ENCODE peak calls at places on chromosome 16, in eight cellular contexts. I, B, R, A, M, G, C and J are unnamed samples.

GRCh38 chr16:19396555-19397011 is 21.1 kb upstream of the TMC5 start:
- DNase-seq in I (no peak), B (peak), R (peak), A (no peak), M (no peak), G (no peak), C (peak), J (no peak)

GRCh38 chr16:16021988-16022682 is 72.7 kb downstream of the ABCC1 start:
- DNase-seq in I (peak), B (no peak), R (peak), A (peak), M (peak), G (no peak), C (peak), J (peak)

GRCh38 chr16:53886482-53887378 is 182.8 kb downstream of the FTO start:
- DNase-seq in I (no peak), B (no peak), R (no peak), A (no peak), M (no peak), G (no peak), C (no peak), J (no peak)

GRCh38 chr16:75506567-75506966 is 11.3 kb upstream of the CHST6 start:
- DNase-seq in I (no peak), B (peak), R (no peak), A (peak), M (no peak), G (no peak), C (peak), J (no peak)

GRCh38 chr16:31010539-31010938 is at the start of gene STX1B:
- DNase-seq in I (no peak), B (no peak), R (no peak), A (peak), M (no peak), G (peak), C (no peak), J (no peak)

GRCh38 chr16:88982286-88983084 is 5.5 kb upstream of the CBFA2T3 start:
- DNase-seq in I (no peak), B (no peak), R (no peak), A (no peak), M (no peak), G (no peak), C (no peak), J (no peak)

GRCh38 chr16:46747777-46748651 is at the start of gene MYLK3:
- DNase-seq in I (peak), B (no peak), R (no peak), A (no peak), M (no peak), G (no peak), C (no peak), J (no peak)

GRCh38 chr16:11586375-11586855 is 304 bp downstream of the LITAF start:
- DNase-seq in I (no peak), B (no peak), R (no peak), A (no peak), M (no peak), G (no peak), C (peak), J (no peak)

GRCh38 chr16:66289051-66289680 is 77.3 kb upstream of the CDH5 start:
- DNase-seq in I (no peak), B (no peak), R (no peak), A (no peak), M (no peak), G (no peak), C (no peak), J (peak)

GRCh38 chr16:7381671-7382070 is 49.0 kb downstream of the RBFOX1 start:
- DNase-seq in I (no peak), B (no peak), R (no peak), A (no peak), M (no peak), G (no peak), C (no peak), J (no peak)

GRCh38 chr16:340370-341091 is 12.0 kb downstream of the AXIN1 start:
- DNase-seq in I (no peak), B (no peak), R (no peak), A (no peak), M (no peak), G (no peak), C (no peak), J (no peak)

GRCh38 chr16:67200491-67200890 is 1.6 kb downstream of the ELMO3 start:
- DNase-seq in I (no peak), B (no peak), R (no peak), A (no peak), M (no peak), G (no peak), C (no peak), J (no peak)

GRCh38 chr16:30951785-30952184 is 2.9 kb downstream of the ORAI3 start:
- DNase-seq in I (no peak), B (no peak), R (no peak), A (no peak), M (no peak), G (no peak), C (peak), J (no peak)

GRCh38 chr16:58518083-58518979 is 3.0 kb downstream of the SETD6 start:
- DNase-seq in I (no peak), B (no peak), R (no peak), A (no peak), M (no peak), G (no peak), C (no peak), J (no peak)

GRCh38 chr16:1156111-1156982 is 3.4 kb downstream of the CACNA1H start:
- DNase-seq in I (no peak), B (no peak), R (no peak), A (no peak), M (no peak), G (no peak), C (no peak), J (no peak)

GRCh38 chr16:56425439-56425832 is at the start of gene AMFR:
- DNase-seq in I (peak), B (peak), R (peak), A (peak), M (no peak), G (peak), C (peak), J (no peak)

GRCh38 chr16:71698491-71698890 is 26.0 kb downstream of the PHLPP2 start:
- DNase-seq in I (no peak), B (no peak), R (no peak), A (no peak), M (no peak), G (no peak), C (no peak), J (no peak)

GRCh38 chr16:71250461-71251232 is 20.1 kb upstream of the HYDIN start:
- DNase-seq in I (no peak), B (no peak), R (no peak), A (no peak), M (no peak), G (no peak), C (no peak), J (no peak)

GRCh38 chr16:4900036-4900435 is 36.9 kb downstream of the PPL start:
- DNase-seq in I (no peak), B (no peak), R (no peak), A (no peak), M (no peak), G (no peak), C (no peak), J (no peak)

GRCh38 chr16:20760346-20760745 is 3.5 kb upstream of the ACSM3 start:
- DNase-seq in I (no peak), B (no peak), R (no peak), A (no peak), M (peak), G (no peak), C (no peak), J (no peak)

GRCh38 chr16:28983644-28984043 is 1.2 kb upstream of the LAT start:
- DNase-seq in I (no peak), B (peak), R (no peak), A (no peak), M (no peak), G (no peak), C (no peak), J (no peak)

GRCh38 chr16:1678500-1679098 is 520 bp downstream of the JPT2 start:
- DNase-seq in I (peak), B (no peak), R (no peak), A (no peak), M (no peak), G (peak), C (peak), J (no peak)

GRCh38 chr16:73032548-73033270 is 15.2 kb downstream of the ZFHX3 start:
- DNase-seq in I (no peak), B (no peak), R (no peak), A (no peak), M (no peak), G (no peak), C (no peak), J (no peak)

GRCh38 chr16:65916995-65917394 is 449.5 kb upstream of the CDH5 start:
- DNase-seq in I (no peak), B (no peak), R (no peak), A (no peak), M (peak), G (no peak), C (no peak), J (peak)

GRCh38 chr16:20280259-20280658 is 47.1 kb downstream of the GP2 start:
- DNase-seq in I (no peak), B (no peak), R (no peak), A (no peak), M (no peak), G (no peak), C (no peak), J (no peak)